ENCODE peak calls at places on chromosomes 1 and 21, in four cellular contexts. One of them, this sample, is unnamed.

GRCh38 chr1:231612393-231613089 is 14.0 kb upstream of the DISC1 start:
- DNase-seq in K562: no peak
- DNase-seq in GM12878: peak
- DNase-seq in WTC11: no peak
- DNase-seq in this sample: no peak

GRCh38 chr1:48571303-48571987 is 99.4 kb upstream of the SPATA6 start:
- DNase-seq in K562: no peak
- DNase-seq in GM12878: no peak
- DNase-seq in WTC11: no peak
- DNase-seq in this sample: no peak

GRCh38 chr1:6299557-6300165 is 38.8 kb upstream of the GPR153 start:
- DNase-seq in K562: no peak
- DNase-seq in GM12878: no peak
- DNase-seq in WTC11: no peak
- DNase-seq in this sample: no peak

GRCh38 chr1:71298633-71299032 is 217.8 kb upstream of the ZRANB2 start:
- DNase-seq in K562: no peak
- DNase-seq in GM12878: no peak
- DNase-seq in WTC11: no peak
- DNase-seq in this sample: no peak

GRCh38 chr1:208238710-208239517 is 5.3 kb downstream of the PLXNA2 start:
- DNase-seq in K562: peak
- DNase-seq in GM12878: no peak
- DNase-seq in WTC11: peak
- DNase-seq in this sample: no peak

GRCh38 chr1:225664762-225665161 is 11.8 kb upstream of the ENAH start:
- DNase-seq in K562: no peak
- DNase-seq in GM12878: no peak
- DNase-seq in WTC11: no peak
- DNase-seq in this sample: no peak

GRCh38 chr1:66270122-66270812 is 263.7 kb upstream of the SGIP1 start:
- DNase-seq in K562: no peak
- DNase-seq in GM12878: no peak
- DNase-seq in WTC11: no peak
- DNase-seq in this sample: no peak

GRCh38 chr21:16570856-16571255 is 841.1 kb downstream of the USP25 start:
- DNase-seq in K562: no peak
- DNase-seq in GM12878: no peak
- DNase-seq in WTC11: no peak
- DNase-seq in this sample: no peak

GRCh38 chr1:41895552-41895951 is 23.2 kb downstream of the HIVEP3 start:
- DNase-seq in K562: peak
- DNase-seq in GM12878: no peak
- DNase-seq in WTC11: no peak
- DNase-seq in this sample: no peak

GRCh38 chr1:165376041-165376810 is 19.7 kb upstream of the LMX1A start:
- DNase-seq in K562: peak
- DNase-seq in GM12878: no peak
- DNase-seq in WTC11: peak
- DNase-seq in this sample: no peak

GRCh38 chr1:184449916-184450315 is 63.1 kb downstream of the C1orf21 start:
- DNase-seq in K562: no peak
- DNase-seq in GM12878: no peak
- DNase-seq in WTC11: no peak
- DNase-seq in this sample: no peak

GRCh38 chr1:16984717-16985116 is 4.3 kb upstream of the MFAP2 start:
- DNase-seq in K562: no peak
- DNase-seq in GM12878: no peak
- DNase-seq in WTC11: no peak
- DNase-seq in this sample: no peak

GRCh38 chr1:244865028-244865371 is 657 bp upstream of the HNRNPU start:
- DNase-seq in K562: peak
- DNase-seq in GM12878: no peak
- DNase-seq in WTC11: peak
- DNase-seq in this sample: peak

GRCh38 chr1:88509369-88509768 is 174.7 kb upstream of the PKN2 start:
- DNase-seq in K562: no peak
- DNase-seq in GM12878: no peak
- DNase-seq in WTC11: no peak
- DNase-seq in this sample: no peak

GRCh38 chr1:3473381-3473844 is 18.9 kb downstream of the ARHGEF16 start:
- DNase-seq in K562: no peak
- DNase-seq in GM12878: no peak
- DNase-seq in WTC11: no peak
- DNase-seq in this sample: no peak
- TF ChIP-seq CBFB in K562: no peak
- TF ChIP-seq CBFB in GM12878: no peak
- TF ChIP-seq CBFB in WTC11: no peak
- TF ChIP-seq CBFB in this sample: no peak

DNA sequence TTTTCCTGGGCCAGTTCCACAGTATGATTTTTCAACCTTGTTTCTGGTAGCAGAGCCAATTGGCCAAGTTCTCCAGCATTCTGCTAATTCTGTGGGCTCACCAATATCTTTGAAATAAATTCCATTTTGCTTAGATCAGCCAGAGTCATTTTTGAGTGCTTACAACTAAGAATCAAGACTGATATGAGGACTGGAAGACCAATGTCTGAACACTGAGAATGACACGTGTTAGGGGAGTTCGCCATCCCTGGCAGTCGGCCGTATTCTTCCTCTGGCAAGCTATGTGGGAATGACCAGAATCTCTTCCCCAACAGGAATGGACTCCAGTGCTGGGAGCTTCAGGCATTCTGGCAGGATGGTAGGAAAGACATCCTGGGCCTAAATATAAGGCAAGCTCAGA is 4.9 kb upstream of the TENT5C start:
- DNase-seq in K562: no peak
- DNase-seq in GM12878: no peak
- DNase-seq in WTC11: no peak
- DNase-seq in this sample: no peak
- TF ChIP-seq CBFB in K562: no peak
- TF ChIP-seq CBFB in GM12878: no peak
- TF ChIP-seq CBFB in WTC11: no peak
- TF ChIP-seq CBFB in this sample: no peak

GRCh38 chr1:58325797-58326196 is 220.7 kb downstream of the OMA1 start:
- DNase-seq in K562: no peak
- DNase-seq in GM12878: no peak
- DNase-seq in WTC11: no peak
- DNase-seq in this sample: no peak

DNA sequence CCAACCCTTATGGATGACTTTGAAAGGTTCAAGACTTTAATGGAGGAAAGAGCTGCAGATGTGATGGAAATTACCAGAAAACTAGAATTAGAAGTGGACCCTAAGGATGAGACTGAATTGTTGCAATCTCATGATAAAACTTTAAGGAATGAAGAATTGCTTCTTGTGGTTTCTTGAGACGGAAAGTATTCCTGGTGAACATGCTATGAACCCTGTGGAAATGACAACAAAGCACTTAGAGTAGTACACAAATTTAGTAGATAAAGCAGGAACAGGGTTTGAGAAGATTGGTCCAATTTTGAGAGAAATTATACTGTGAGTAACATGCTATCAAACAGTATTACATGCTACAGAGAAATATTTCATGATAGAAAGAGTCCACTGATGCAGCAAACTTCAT is 215.4 kb downstream of the OMA1 start:
- DNase-seq in K562: no peak
- DNase-seq in GM12878: no peak
- DNase-seq in WTC11: no peak
- DNase-seq in this sample: no peak
- TF ChIP-seq CBFB in K562: no peak
- TF ChIP-seq CBFB in GM12878: no peak
- TF ChIP-seq CBFB in WTC11: no peak
- TF ChIP-seq CBFB in this sample: no peak

GRCh38 chr21:34242973-34243372 is 120.8 kb upstream of the KCNE2 start:
- DNase-seq in K562: no peak
- DNase-seq in GM12878: no peak
- DNase-seq in WTC11: no peak
- DNase-seq in this sample: no peak

DNA sequence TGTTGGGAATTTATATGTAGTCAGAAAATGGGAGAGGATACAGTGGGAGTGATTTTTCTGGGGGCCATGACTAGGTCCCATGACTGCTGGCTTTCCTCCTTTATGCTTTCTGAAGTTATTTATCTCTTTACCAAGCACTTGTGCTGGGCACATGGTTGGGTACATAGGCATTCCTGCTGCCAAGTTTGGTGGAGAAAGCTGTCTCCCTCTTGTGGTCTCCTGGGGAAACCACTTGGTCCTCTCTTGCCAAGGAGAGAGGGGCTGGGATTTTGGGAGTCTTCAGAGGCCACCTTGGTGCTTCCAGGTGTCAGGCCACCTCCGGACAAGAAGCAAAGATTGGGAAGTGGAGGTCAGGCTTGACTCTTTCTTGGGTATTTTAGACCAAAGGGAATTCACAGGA is 120.2 kb upstream of the KCNE2 start:
- DNase-seq in K562: peak
- DNase-seq in GM12878: no peak
- DNase-seq in WTC11: peak
- DNase-seq in this sample: peak
- TF ChIP-seq CBFB in K562: no peak
- TF ChIP-seq CBFB in GM12878: no peak
- TF ChIP-seq CBFB in WTC11: no peak
- TF ChIP-seq CBFB in this sample: no peak

GRCh38 chr1:8412183-8412831 is 94.4 kb downstream of the SLC45A1 start:
- DNase-seq in K562: no peak
- DNase-seq in GM12878: no peak
- DNase-seq in WTC11: no peak
- DNase-seq in this sample: no peak

GRCh38 chr1:8409107-8409506 is 91.2 kb downstream of the SLC45A1 start:
- DNase-seq in K562: peak
- DNase-seq in GM12878: no peak
- DNase-seq in WTC11: no peak
- DNase-seq in this sample: peak

GRCh38 chr1:8409666-8410065 is 91.8 kb downstream of the SLC45A1 start:
- DNase-seq in K562: no peak
- DNase-seq in GM12878: no peak
- DNase-seq in WTC11: no peak
- DNase-seq in this sample: no peak

GRCh38 chr1:8411803-8412182 is 93.9 kb downstream of the SLC45A1 start:
- DNase-seq in K562: no peak
- DNase-seq in GM12878: no peak
- DNase-seq in WTC11: no peak
- DNase-seq in this sample: no peak

DNA sequence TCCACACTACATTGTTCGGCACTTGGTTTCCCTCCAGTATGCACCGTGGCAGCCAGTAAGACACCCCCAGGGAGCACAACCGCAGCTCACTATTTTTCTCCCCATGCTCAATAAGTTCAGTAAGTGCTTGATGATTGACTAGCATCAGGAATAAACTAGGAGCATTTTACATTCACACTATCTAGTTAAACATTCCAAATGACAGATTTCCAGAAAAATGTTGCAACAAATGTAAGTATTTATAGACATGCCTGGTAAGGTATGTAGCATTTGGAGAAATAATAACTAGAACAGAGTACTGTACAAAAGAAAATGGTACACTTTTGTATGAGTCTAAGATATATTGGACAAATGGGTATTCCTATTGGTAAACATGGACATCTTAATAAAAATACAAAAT is 92.9 kb downstream of the SLC45A1 start:
- DNase-seq in K562: no peak
- DNase-seq in GM12878: no peak
- DNase-seq in WTC11: no peak
- DNase-seq in this sample: no peak
- TF ChIP-seq CBFB in K562: no peak
- TF ChIP-seq CBFB in GM12878: no peak
- TF ChIP-seq CBFB in WTC11: no peak
- TF ChIP-seq CBFB in this sample: no peak

DNA sequence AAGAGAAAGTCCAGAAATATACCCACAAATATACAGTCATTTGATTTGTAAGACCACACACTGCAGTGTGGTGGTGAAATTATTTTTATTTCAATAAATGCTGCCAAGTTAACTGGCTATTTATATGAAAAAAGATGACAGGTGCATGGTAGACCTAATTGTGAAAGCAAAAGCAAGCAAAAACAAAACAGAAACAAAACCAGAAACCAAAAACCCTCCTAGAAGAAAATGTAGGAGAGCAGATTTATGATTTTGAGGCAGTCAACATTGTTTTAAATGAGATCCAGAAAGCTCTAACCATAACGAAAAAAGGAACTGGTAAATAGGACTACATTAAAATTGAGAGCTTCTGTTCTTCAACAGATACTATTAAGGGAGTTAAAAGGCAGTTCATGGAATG is 303.6 kb downstream of the PRDM2 start:
- DNase-seq in K562: no peak
- DNase-seq in GM12878: no peak
- DNase-seq in WTC11: no peak
- DNase-seq in this sample: no peak
- TF ChIP-seq CBFB in K562: no peak
- TF ChIP-seq CBFB in GM12878: no peak
- TF ChIP-seq CBFB in WTC11: no peak
- TF ChIP-seq CBFB in this sample: no peak

GRCh38 chr1:117633936-117634335 is 28.1 kb downstream of the TENT5C start:
- DNase-seq in K562: no peak
- DNase-seq in GM12878: no peak
- DNase-seq in WTC11: no peak
- DNase-seq in this sample: no peak

GRCh38 chr1:117634631-117635030 is 28.8 kb downstream of the TENT5C start:
- DNase-seq in K562: no peak
- DNase-seq in GM12878: no peak
- DNase-seq in WTC11: no peak
- DNase-seq in this sample: no peak

GRCh38 chr1:117632269-117633067 is 26.6 kb downstream of the TENT5C start:
- DNase-seq in K562: no peak
- DNase-seq in GM12878: no peak
- DNase-seq in WTC11: no peak
- DNase-seq in this sample: no peak

GRCh38 chr1:117633068-117633345 is 27.2 kb downstream of the TENT5C start:
- DNase-seq in K562: no peak
- DNase-seq in GM12878: no peak
- DNase-seq in WTC11: no peak
- DNase-seq in this sample: no peak

DNA sequence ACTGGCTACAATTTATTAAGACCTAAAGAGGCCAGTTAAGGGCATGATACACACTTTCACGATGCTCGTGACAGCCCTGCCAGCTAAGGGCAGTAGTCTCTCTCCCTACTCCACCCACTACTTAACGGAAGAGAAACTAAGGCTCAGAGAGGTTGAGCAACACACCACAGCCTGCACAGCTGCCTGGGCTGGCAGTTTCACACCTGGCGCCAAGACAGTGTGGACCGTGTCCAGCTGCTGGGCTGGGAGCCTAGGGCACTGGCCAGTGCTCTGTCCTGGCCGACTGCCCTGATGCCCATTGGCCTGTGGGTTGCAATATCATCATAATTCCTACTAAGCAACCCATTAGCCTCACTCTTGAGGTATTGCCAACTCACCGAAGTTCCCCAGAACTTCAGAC is 27.6 kb downstream of the TENT5C start:
- DNase-seq in K562: no peak
- DNase-seq in GM12878: no peak
- DNase-seq in WTC11: no peak
- DNase-seq in this sample: no peak
- TF ChIP-seq CBFB in K562: no peak
- TF ChIP-seq CBFB in GM12878: no peak
- TF ChIP-seq CBFB in WTC11: no peak
- TF ChIP-seq CBFB in this sample: no peak